ENCODE peak calls at places on chromosomes 16 and 17, in five cellular contexts. R is OCI-LY7, F is PC-3, Y is SK-N-SH, L is HCT116. B is an unnamed sample. For H3K4me1, the result is how much of the 10 kb centered on the place peaks cover.

GRCh38 chr17:56653877-56654276 is 60.4 kb downstream of the NOG start:
- DNase-seq in Y (peak), L (peak), R (peak), F (peak), B (peak)

GRCh38 chr16:82071421-82071820 is 36.4 kb downstream of the HSD17B2 start:
- DNase-seq in R (no peak), Y (no peak), L (no peak), F (no peak), B (peak)

GRCh38 chr16:78984887-78985464 is 615.6 kb downstream of the MAF start:
- DNase-seq in Y (peak), R (no peak), F (no peak), L (no peak), B (no peak)

GRCh38 chr16:17277981-17278381 is 192.8 kb downstream of the XYLT1 start:
- DNase-seq in Y (no peak), R (peak), L (peak), F (no peak), B (peak)

GRCh38 chr17:78040561-78041400 is 82.3 kb downstream of the TNRC6C start:
- DNase-seq in R (no peak), L (peak), F (peak), Y (peak), B (peak)

GRCh38 chr17:60386137-60386395 is 5.9 kb downstream of the USP32 start:
- DNase-seq in Y (no peak), R (no peak), L (no peak), F (no peak), B (peak)

GRCh38 chr17:44628234-44629188 is 27.8 kb upstream of the MEIOC start:
- DNase-seq in L (no peak), R (peak), F (no peak), Y (no peak), B (no peak)

GRCh38 chr16:4402439-4403132 is 13.8 kb downstream of the CORO7 start:
- DNase-seq in F (peak), L (peak), R (peak), Y (peak), B (peak)

GRCh38 chr16:69531988-69532387 is 33.8 kb upstream of the NFAT5 start:
- DNase-seq in F (no peak), R (no peak), Y (no peak), L (no peak), B (no peak)

GRCh38 chr16:16080465-16081065 is 131.1 kb downstream of the ABCC1 start:
- DNase-seq in L (no peak), Y (no peak), R (no peak), F (no peak), B (no peak)

GRCh38 chr17:37764383-37764782 is 19.5 kb upstream of the HNF1B start:
- DNase-seq in Y (no peak), R (no peak), L (no peak), F (no peak), B (no peak)

GRCh38 chr16:1003551-1004347 is 22.2 kb downstream of the SOX8 start:
- DNase-seq in Y (no peak), F (no peak), L (no peak), R (no peak), B (peak)

GRCh38 chr16:62077998-62078397 is 41.8 kb upstream of the CDH8 start:
- DNase-seq in F (peak), Y (peak), L (no peak), R (no peak), B (peak)
- H3K4me1 ChIP-seq in F (under half), Y (under half), L (under half), R (under half), B (under half)

GRCh38 chr16:11354407-11354732 is 9.1 kb downstream of the RMI2 start:
- DNase-seq in F (no peak), Y (no peak), L (no peak), R (peak), B (no peak)

GRCh38 chr16:11355862-11356261 is 10.6 kb downstream of the RMI2 start:
- DNase-seq in L (no peak), R (no peak), F (no peak), Y (no peak), B (no peak)

GRCh38 chr16:11356573-11357331 is 11.5 kb downstream of the RMI2 start:
- DNase-seq in R (peak), F (no peak), L (no peak), Y (peak), B (peak)

GRCh38 chr16:11353158-11353557 is 7.9 kb downstream of the RMI2 start:
- DNase-seq in L (no peak), R (no peak), F (no peak), Y (no peak), B (no peak)

GRCh38 chr16:11354733-11355574 is 9.7 kb downstream of the RMI2 start:
- DNase-seq in F (no peak), Y (no peak), R (peak), L (no peak), B (no peak)
- TF ChIP-seq EZH2phosphoT487 in F (no peak), Y (no peak), R (no peak), L (no peak), B (no peak)

DNA sequence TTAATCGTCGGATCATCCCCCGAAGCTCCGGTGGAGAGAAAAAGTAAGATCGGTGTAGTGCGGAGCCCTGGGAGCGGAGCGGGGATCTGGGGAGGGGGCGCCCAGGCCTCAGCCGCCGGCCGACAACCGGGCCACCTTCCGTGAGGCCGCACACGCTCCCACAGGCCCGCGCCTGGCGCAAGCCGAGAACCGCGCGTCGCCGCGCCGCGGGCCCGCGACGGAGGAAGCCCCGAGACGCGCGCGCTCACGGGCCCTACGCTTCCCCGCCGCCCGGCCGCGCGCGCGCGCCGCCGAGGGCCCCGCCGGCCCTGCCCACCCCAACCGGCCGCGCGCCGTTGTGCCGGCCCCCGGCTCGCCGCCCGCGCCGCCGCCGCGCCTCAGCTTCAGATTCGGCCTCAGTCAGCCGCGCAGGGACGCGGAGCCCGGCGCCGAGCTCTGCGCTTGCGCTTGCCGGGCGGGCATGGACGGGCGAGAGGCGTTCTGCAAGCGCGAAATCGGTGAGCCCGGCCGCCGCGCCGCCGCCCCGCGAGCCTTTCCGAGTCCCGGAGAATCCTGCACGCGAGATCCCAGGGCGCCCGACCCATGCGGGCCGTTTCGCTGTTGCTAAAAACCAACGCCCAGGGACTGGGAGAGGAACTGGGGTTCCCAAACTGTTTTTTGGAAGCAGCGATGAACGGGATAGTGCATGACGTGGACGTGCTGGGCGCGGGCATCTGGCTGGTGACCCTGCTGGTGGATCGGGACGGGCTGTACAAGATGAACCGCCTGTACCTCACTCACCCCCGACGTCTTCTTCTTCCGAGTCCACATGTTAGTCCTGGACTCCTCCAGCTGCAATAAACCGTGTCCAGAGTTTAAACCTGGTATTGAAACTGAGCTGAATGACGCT is 28.0 kb upstream of the LRRC37A start:
- DNase-seq in F (peak), R (peak), Y (peak), L (peak), B (peak)
- H3K4me1 ChIP-seq in F (under half), R (under half), Y (under half), L (under half), B (under half)

GRCh38 chr16:67668495-67669157 is 2.0 kb downstream of the C16orf86 start:
- DNase-seq in L (no peak), R (peak), Y (no peak), F (no peak), B (peak)
- TF ChIP-seq EZH2phosphoT487 in L (no peak), R (no peak), Y (no peak), F (no peak), B (no peak)

DNA sequence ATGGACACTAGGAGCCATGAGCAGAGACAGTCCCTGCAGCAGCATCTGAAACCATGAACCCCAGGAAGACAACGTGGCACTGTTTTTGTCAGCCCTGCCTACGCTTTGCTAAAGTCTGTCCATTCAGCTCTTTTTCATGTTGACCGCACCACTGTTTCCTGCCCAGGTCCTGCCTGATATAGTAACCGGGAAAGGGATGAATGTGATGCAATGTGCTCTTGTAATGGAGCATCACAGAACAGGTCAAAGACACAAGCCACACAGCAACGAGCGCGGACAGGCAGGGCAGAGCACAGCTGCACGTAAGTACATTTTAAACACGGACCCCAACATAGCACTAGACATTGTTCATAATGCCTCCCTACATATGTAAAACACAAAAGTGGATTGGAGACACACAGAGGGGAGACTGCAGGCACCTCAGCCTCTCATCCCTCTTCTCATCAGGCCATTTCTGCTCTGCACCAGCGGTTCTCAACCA is 16.9 kb upstream of the TNFRSF13B start:
- DNase-seq in L (no peak), F (no peak), Y (no peak), R (no peak), B (no peak)
- H3K4me1 ChIP-seq in L (under half), F (under half), Y (under half), R (half or more), B (under half)

B was measured in GM23248.